ENCODE peak calls at places on chromosomes 4 and X, in six cellular contexts. I, B, Z, S, O and H are unnamed samples.

GRCh38 chr4:89316931-89317366 is 9.3 kb upstream of the GPRIN3 start:
- DNase-seq in Z (no peak), I (peak; percentile 44), S (no peak), B (peak; percentile 27), O (no peak), H (no peak)

GRCh38 chr4:95248713-95249401 is 299.9 kb downstream of the UNC5C start:
- DNase-seq in I (no peak), S (no peak), B (no peak), Z (no peak), O (no peak), H (no peak)

GRCh38 chr4:169117591-169118081 is 107.6 kb upstream of the CBR4 start:
- DNase-seq in O (no peak), I (peak; percentile 77), B (peak; percentile 36), Z (no peak), S (no peak), H (no peak)

GRCh38 chr4:107902715-107903114 is 28.6 kb upstream of the CYP2U1 start:
- DNase-seq in I (no peak), O (no peak), Z (no peak), B (no peak), S (no peak), H (no peak)

GRCh38 chr4:16598241-16599224 is 299.9 kb downstream of the LDB2 start:
- DNase-seq in S (no peak), Z (no peak), O (no peak), B (no peak), I (peak; percentile 63), H (no peak)

GRCh38 chrX:79601336-79602131 is 234.4 kb upstream of the ITM2A start:
- DNase-seq in Z (no peak), S (no peak), I (no peak), B (no peak), O (no peak), H (no peak)

GRCh38 chr4:87073570-87074470 is 139.0 kb downstream of the AFF1 start:
- DNase-seq in I (peak; percentile 44), O (peak; percentile 47), S (no peak), Z (no peak), B (no peak), H (no peak)

GRCh38 chr4:66564901-66565648 is 894.8 kb upstream of the EPHA5 start:
- DNase-seq in Z (no peak), O (no peak), I (peak; percentile 96), S (no peak), B (peak; percentile 11), H (no peak)

GRCh38 chr4:22029803-22030202 is 81.2 kb upstream of the KCNIP4 start:
- DNase-seq in Z (no peak), I (no peak), S (no peak), B (no peak), O (no peak), H (no peak)

GRCh38 chr4:8181844-8182243 is 17.2 kb upstream of the SH3TC1 start:
- DNase-seq in Z (no peak), I (no peak), O (peak; percentile 58), B (peak; percentile 47), S (no peak), H (no peak)

GRCh38 chr4:156815717-156816319 is 155.8 kb downstream of the PDGFC start:
- DNase-seq in Z (no peak), O (no peak), B (peak; percentile 67), I (no peak), S (no peak), H (no peak)

GRCh38 chr4:141395246-141395830 is 174.6 kb downstream of the ZNF330 start:
- DNase-seq in O (no peak), I (no peak), B (no peak), S (no peak), Z (no peak), H (no peak)

GRCh38 chr4:142248946-142249345 is 597.2 kb downstream of the INPP4B start:
- DNase-seq in S (no peak), I (peak; percentile 79), O (no peak), Z (no peak), B (peak; percentile 72), H (no peak)

GRCh38 chr4:89614155-89614554 is 222.8 kb downstream of the SNCA start:
- DNase-seq in B (no peak), O (no peak), Z (no peak), I (no peak), S (no peak), H (no peak)

GRCh38 chr4:91212140-91212681 is 1085.0 kb downstream of the CCSER1 start:
- DNase-seq in Z (no peak), O (no peak), B (no peak), S (no peak), I (no peak), H (no peak)

DNA sequence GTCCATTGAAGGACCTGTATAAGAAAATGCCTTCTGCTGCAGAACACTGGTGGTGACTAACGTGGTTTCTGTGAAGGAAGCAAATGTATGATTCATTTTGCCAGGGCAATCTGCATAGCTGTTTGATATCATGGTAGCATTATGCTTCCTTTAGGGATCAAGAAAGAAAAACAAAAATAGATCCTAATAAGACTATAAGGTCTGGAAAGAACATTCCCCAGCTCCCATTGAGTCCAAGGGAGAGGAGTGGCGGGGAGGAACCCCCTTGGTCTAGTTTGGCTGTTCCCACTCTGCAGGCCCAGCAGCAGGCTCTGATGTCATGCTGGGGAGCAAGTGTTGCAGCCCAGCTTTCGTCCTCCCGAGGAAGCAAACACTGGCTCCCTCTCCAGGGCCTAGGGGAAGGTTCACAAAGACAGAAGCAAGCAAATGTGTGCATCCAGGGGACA is 154.5 kb upstream of the GALNT7 start:
- DNase-seq in I (peak; percentile 89), B (no peak), S (no peak), Z (no peak), O (peak; percentile 23), H (no peak)
- TF ChIP-seq CTCF in I (peak; percentile 65), B (no peak), S (no peak), Z (no peak), O (no peak), H (no peak)

DNA sequence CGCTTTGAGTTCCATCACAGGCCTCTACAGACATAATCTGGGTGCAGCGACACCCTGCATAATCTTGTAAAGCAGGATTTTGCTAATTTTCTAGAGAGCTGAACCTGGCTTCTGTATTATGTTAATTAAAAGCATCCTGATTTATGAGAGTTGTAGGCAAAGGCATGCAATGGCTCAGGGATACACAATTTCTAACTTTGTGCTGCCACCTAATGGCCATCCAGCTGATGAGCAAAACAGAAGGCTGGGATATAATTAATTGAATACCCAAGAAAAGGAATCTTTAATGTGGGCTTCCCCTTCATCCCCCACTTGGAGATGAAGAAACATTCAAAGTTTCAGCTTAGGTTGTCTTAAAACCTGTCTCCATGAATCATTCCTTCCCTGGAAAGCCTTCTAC is 78.1 kb downstream of the BMP15 start:
- DNase-seq in Z (no peak), S (no peak), B (peak; percentile 13), O (no peak), I (peak; percentile 20), H (no peak)
- TF ChIP-seq CTCF in Z (no peak), S (no peak), B (peak; percentile 45), O (peak; percentile 60), I (peak; percentile 51), H (peak; percentile 81)

GRCh38 chr4:24514808-24515207 is 69.5 kb downstream of the DHX15 start:
- DNase-seq in B (no peak), Z (no peak), O (no peak), I (no peak), S (no peak), H (no peak)

GRCh38 chr4:24516926-24517325 is 67.4 kb downstream of the DHX15 start:
- DNase-seq in Z (no peak), O (no peak), I (no peak), B (no peak), S (no peak), H (no peak)

GRCh38 chr4:24513718-24514117 is 70.6 kb downstream of the DHX15 start:
- DNase-seq in S (no peak), O (no peak), B (no peak), Z (no peak), I (no peak), H (no peak)

GRCh38 chr4:24517676-24518075 is 66.7 kb downstream of the DHX15 start:
- DNase-seq in O (no peak), Z (no peak), S (no peak), I (no peak), B (no peak), H (no peak)

GRCh38 chr4:24515698-24516097 is 68.7 kb downstream of the DHX15 start:
- DNase-seq in O (no peak), I (no peak), S (no peak), B (no peak), Z (no peak), H (no peak)
- TF ChIP-seq CTCF in O (no peak), I (no peak), S (no peak), B (no peak), Z (no peak), H (no peak)

DNA sequence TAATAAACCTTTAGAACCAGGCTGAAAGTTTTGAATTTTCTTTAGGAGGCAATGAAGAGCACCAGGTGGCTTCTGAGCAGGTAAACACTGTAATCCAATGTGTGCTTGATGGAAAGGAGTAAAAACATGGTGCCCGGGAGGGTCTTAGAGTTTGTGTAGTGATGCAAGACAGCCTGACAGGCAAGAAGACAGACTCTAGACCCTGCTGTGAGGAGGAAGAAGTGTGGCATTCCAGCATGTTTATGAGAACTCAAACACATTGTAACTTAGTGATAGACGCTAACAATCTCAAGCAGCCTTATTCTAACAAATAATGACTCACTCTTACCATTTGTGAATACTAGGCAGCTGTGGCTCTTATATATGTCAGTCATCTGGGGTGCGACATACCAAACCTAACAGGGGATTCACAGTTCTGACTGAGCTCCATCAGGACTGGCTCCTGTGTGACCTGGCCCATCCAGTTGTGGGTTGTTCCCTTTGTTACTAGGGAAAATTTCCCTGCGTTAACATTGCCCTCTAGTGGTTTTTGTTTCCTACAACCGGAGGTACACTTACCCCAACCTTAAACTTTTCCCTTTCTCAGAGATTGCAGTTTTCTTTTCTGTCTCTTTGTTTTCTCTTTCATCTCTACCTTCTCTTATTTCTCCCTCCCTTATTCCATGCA is 53.8 kb downstream of the VSIG4 start:
- DNase-seq in Z (no peak), I (peak; percentile 36), O (no peak), S (no peak), B (peak; percentile 41), H (no peak)
- TF ChIP-seq CTCF in Z (no peak), I (peak; percentile 42), O (peak; percentile 66), S (peak; percentile 51), B (peak; percentile 50), H (peak; percentile 80)